ENCODE peak calls at places on chromosomes 2 and 18, in five cellular contexts. G is CD8-positive, alpha-beta T cell; W is adrenal gland; X is psoas muscle; E is DND-41. J is an unnamed sample.

GRCh38 chr18:1784113-1784512 is 787.2 kb downstream of the METTL4 start:
- DNase-seq in X (no peak), G (no peak), E (no peak), W (no peak), J (no peak)

GRCh38 chr2:241507430-241508239 is 749 bp downstream of the STK25 start:
- DNase-seq in G (peak; percentile 34), W (peak; percentile 64), E (no peak), X (peak; percentile 80), J (no peak)

GRCh38 chr18:56890632-56891031 is 239.5 kb downstream of the WDR7 start:
- DNase-seq in E (no peak), W (no peak), X (no peak), G (no peak), J (no peak)

GRCh38 chr2:133863106-133863800 is 295.0 kb upstream of the NCKAP5 start:
- DNase-seq in G (no peak), W (no peak), X (no peak), E (no peak), J (no peak)

GRCh38 chr18:62288669-62289016 is 36.5 kb upstream of the TNFRSF11A start:
- DNase-seq in W (no peak), G (no peak), X (no peak), E (no peak), J (no peak)

GRCh38 chr2:238387376-238387775 is 39.4 kb upstream of the ASB1 start:
- DNase-seq in G (no peak), E (no peak), W (no peak), X (no peak), J (no peak)

GRCh38 chr2:158045362-158045761 is 56.3 kb upstream of the UPP2 start:
- DNase-seq in E (no peak), X (no peak), G (no peak), W (no peak), J (no peak)

GRCh38 chr2:18926633-18927524 is 337.5 kb upstream of the NT5C1B start:
- DNase-seq in X (no peak), W (no peak), E (no peak), G (no peak), J (no peak)

GRCh38 chr2:32330136-32330535 is 26.7 kb upstream of the BIRC6 start:
- DNase-seq in X (no peak), E (no peak), W (no peak), G (no peak), J (no peak)

GRCh38 chr2:239321596-239322413 is 79.0 kb downstream of the HDAC4 start:
- DNase-seq in G (peak; percentile 47), X (no peak), E (peak; percentile 92), W (no peak), J (peak; percentile 26)

GRCh38 chr2:158189526-158189925 is 87.8 kb downstream of the UPP2 start:
- DNase-seq in E (no peak), X (no peak), W (no peak), G (no peak), J (no peak)

GRCh38 chr18:68662779-68663178 is 52.1 kb downstream of the TMX3 start:
- DNase-seq in E (no peak), G (no peak), W (no peak), X (no peak), J (no peak)

GRCh38 chr2:26520065-26520464 is 42.1 kb upstream of the OTOF start:
- DNase-seq in E (no peak), X (no peak), G (no peak), W (no peak), J (no peak)

GRCh38 chr2:135030826-135031225 is 16.4 kb downstream of the MAP3K19 start:
- DNase-seq in W (peak; percentile 11), G (no peak), E (peak; percentile 49), X (no peak), J (no peak)

GRCh38 chr2:120347387-120348010 is 1.6 kb downstream of the INHBB start:
- DNase-seq in W (no peak), X (peak; percentile 59), E (no peak), G (no peak), J (no peak)

GRCh38 chr2:230602562-230603230 is 109.9 kb upstream of the CAB39 start:
- DNase-seq in X (no peak), E (peak; percentile 91), G (peak; percentile 43), W (peak; percentile 4), J (peak; percentile 52)

GRCh38 chr2:7052404-7052803 is 135.2 kb downstream of the RNF144A start:
- DNase-seq in E (no peak), W (no peak), G (no peak), X (no peak), J (no peak)

GRCh38 chr2:29261003-29261402 is 145.8 kb downstream of the CLIP4 start:
- DNase-seq in X (no peak), E (no peak), G (no peak), W (no peak), J (no peak)

GRCh38 chr18:75210274-75211001 is at the start of gene TSHZ1:
- DNase-seq in X (no peak), G (peak; percentile 60), W (peak; percentile 73), E (peak; percentile 79), J (no peak)

GRCh38 chr2:84925336-84925723 is 19.9 kb downstream of the TMSB10 start:
- DNase-seq in E (no peak), W (no peak), G (no peak), X (no peak), J (no peak)

GRCh38 chr2:98808546-98808945 is 77.6 kb upstream of the MGAT4A start:
- DNase-seq in W (no peak), G (no peak), X (no peak), E (no peak), J (no peak)

GRCh38 chr2:10900216-10901109 is 11.3 kb upstream of the KCNF1 start:
- DNase-seq in E (no peak), G (no peak), W (no peak), X (no peak), J (no peak)

GRCh38 chr18:79575891-79576685 is 103.5 kb upstream of the CTDP1 start:
- DNase-seq in X (peak; percentile 68), G (no peak), E (no peak), W (no peak), J (no peak)

GRCh38 chr2:234081970-234082822 is 31.7 kb downstream of the SPP2 start:
- DNase-seq in E (no peak), W (no peak), X (no peak), G (no peak), J (no peak)

GRCh38 chr2:188808921-188809320 is 165.3 kb upstream of the COL3A1 start:
- DNase-seq in E (no peak), G (no peak), W (no peak), X (no peak), J (no peak)

GRCh38 chr2:227932001-227932400 is 60.6 kb downstream of the DAW1 start:
- DNase-seq in G (no peak), X (no peak), W (no peak), E (no peak), J (no peak)

GRCh38 chr2:20512061-20512605 is 65.3 kb downstream of the RHOB start:
- DNase-seq in E (no peak), X (no peak), W (no peak), G (no peak), J (no peak)

GRCh38 chr2:215896921-215897320 is 116.4 kb downstream of the MREG start:
- DNase-seq in E (no peak), G (no peak), X (no peak), W (no peak), J (no peak)

GRCh38 chr18:77178559-77178958 is 46.0 kb upstream of the MBP start:
- DNase-seq in W (peak; percentile 48), G (no peak), E (no peak), X (no peak), J (no peak)

GRCh38 chr2:46818819-46819218 is 96.8 kb downstream of the MCFD2 start:
- DNase-seq in E (no peak), X (no peak), G (no peak), W (no peak), J (no peak)

GRCh38 chr2:137677466-137677865 is 286.8 kb upstream of the HNMT start:
- DNase-seq in E (no peak), G (no peak), W (no peak), X (no peak), J (no peak)

GRCh38 chr2:166393008-166393407 is 17.3 kb upstream of the SCN9A start:
- DNase-seq in E (no peak), X (no peak), W (no peak), G (no peak), J (no peak)

GRCh38 chr2:63562751-63563150 is 25.5 kb downstream of the WDPCP start:
- DNase-seq in X (no peak), W (no peak), E (no peak), G (no peak), J (no peak)
- H3K9me3 ChIP-seq in X (peaks cover 8% of the 10 kb centered on the region), W (no peaks in the 10 kb centered on the region), E (peaks cover 10% of the 10 kb centered on the region), G (no peaks in the 10 kb centered on the region), J (peaks cover 11% of the 10 kb centered on the region)

GRCh38 chr2:197079832-197080555 is 153.5 kb upstream of the PGAP1 start:
- DNase-seq in G (no peak), W (no peak), E (no peak), X (no peak), J (no peak)
- H3K27ac ChIP-seq in G (no peak overlapping the region), W (no peak overlapping the region), E (no peak overlapping the region), X (no peak overlapping the region), J (no peak overlapping the region)

GRCh38 chr2:558879-559278 is 118.3 kb downstream of the TMEM18 start:
- DNase-seq in G (no peak), W (no peak), E (no peak), X (no peak), J (no peak)

GRCh38 chr2:564471-565181 is 112.6 kb downstream of the TMEM18 start:
- DNase-seq in E (no peak), G (no peak), W (no peak), X (no peak), J (no peak)

GRCh38 chr2:563512-563911 is 113.7 kb downstream of the TMEM18 start:
- DNase-seq in X (no peak), G (no peak), W (no peak), E (no peak), J (no peak)

GRCh38 chr2:566379-567313 is 110.6 kb downstream of the TMEM18 start:
- DNase-seq in E (no peak), W (no peak), G (no peak), X (no peak), J (no peak)

GRCh38 chr2:562391-563364 is 114.5 kb downstream of the TMEM18 start:
- DNase-seq in W (no peak), E (no peak), X (no peak), G (no peak), J (no peak)
- H3K9me3 ChIP-seq in W (no peaks in the 10 kb centered on the region), E (no peaks in the 10 kb centered on the region), X (no peaks in the 10 kb centered on the region), G (no peaks in the 10 kb centered on the region), J (no peaks in the 10 kb centered on the region)

DNA sequence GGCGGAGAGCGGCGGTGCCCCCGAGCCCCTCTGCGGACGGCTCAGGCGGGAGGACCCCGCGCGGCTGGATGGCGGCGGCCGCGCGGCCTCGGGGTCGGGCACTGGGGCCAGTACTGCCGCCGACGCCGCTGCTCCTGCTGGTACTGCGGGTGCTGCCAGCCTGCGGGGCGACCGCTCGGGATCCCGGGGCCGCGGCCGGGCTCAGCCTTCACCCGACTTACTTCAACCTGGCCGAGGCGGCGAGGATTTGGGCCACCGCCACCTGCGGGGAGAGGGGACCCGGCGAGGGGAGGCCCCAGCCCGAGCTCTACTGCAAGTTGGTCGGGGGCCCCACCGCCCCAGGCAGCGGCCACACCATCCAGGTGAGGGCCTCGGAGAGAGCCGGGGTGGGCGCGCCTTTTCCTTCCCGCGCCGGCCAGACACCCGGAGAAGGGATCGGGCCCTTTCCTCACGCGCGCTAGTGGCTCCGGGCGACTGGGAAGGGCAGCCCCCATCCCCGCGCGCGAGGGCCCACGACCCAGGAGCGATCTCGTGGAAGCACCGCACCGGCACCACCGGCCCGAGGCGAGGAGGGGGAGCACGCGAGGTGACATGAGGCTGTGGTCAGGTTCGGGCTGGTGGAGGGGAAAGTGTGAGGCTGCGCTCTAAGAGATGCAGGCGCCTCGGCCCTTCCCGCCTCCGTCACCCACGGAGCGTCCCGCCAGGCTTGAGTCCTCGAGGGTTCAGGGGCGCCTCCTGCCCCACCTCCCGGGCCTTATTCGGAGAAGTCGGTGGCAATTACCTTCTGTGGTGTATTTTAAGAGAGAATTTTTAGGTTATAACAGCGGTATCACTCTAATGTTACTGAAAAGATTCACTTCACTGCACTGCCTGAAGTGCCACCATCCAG is 607 bp downstream of the LAMA3 start:
- DNase-seq in X (peak; percentile 57), G (no peak), W (peak; percentile 7), E (no peak), J (no peak)
- H3K27ac ChIP-seq in X (no peak overlapping the region), G (no peak overlapping the region), W (no peak overlapping the region), E (no peak overlapping the region), J (no peak overlapping the region)

J was measured in CD4-positive, alpha-beta T cell.